ENCODE peak calls at places on chromosome 12, in seven cellular contexts. N is HuH-7.5; M is SK-MEL-5; W is stomach; K is fibroblast of lung; D is HS-5; U is stimulated activated CD4-positive, alpha-beta T cell treated with anti-CD3 and anti-CD28 coated beads, Interleukin-15, amount 100 ng/mL, for 24 hours. L is an unnamed sample.

GRCh38 chr12:43406797-43407196 is 145.2 kb downstream of the ADAMTS20 start:
- DNase-seq in W (no peak), D (no peak), N (no peak), M (no peak), K (no peak), U (no peak), L (no peak)

GRCh38 chr12:101839324-101840283 is 8.8 kb upstream of the GNPTAB start:
- DNase-seq in M (peak), K (peak), W (peak), D (no peak), U (peak), N (no peak), L (no peak)

GRCh38 chr12:56874821-56875220 is 59.4 kb downstream of the SDR9C7 start:
- DNase-seq in D (no peak), W (no peak), M (no peak), N (no peak), K (no peak), U (no peak), L (no peak)

GRCh38 chr12:67137256-67137655 is 131.9 kb upstream of the CAND1 start:
- DNase-seq in U (no peak), K (peak), W (no peak), N (no peak), D (no peak), M (no peak), L (peak)

GRCh38 chr12:19572920-19573558 is 133.7 kb downstream of the AEBP2 start:
- DNase-seq in N (peak), M (peak), D (peak), K (peak), U (peak), W (no peak), L (no peak)

GRCh38 chr12:66235626-66236281 is 46.7 kb downstream of the IRAK3 start:
- DNase-seq in N (no peak), W (no peak), K (no peak), M (peak), U (no peak), D (no peak), L (no peak)

GRCh38 chr12:101719566-101719965 is 19.7 kb downstream of the SYCP3 start:
- DNase-seq in N (no peak), W (no peak), U (no peak), K (peak), M (no peak), D (no peak), L (no peak)

GRCh38 chr12:109600481-109600880 is 26.9 kb downstream of the MVK start:
- DNase-seq in N (no peak), K (no peak), M (no peak), W (no peak), U (no peak), D (no peak), L (no peak)

GRCh38 chr12:105378821-105379400 is 48.4 kb downstream of the C12orf75 start:
- DNase-seq in W (no peak), N (peak), K (no peak), D (no peak), U (no peak), M (peak), L (no peak)

GRCh38 chr12:18422849-18423248 is 161.5 kb downstream of the PIK3C2G start:
- DNase-seq in K (peak), U (no peak), M (no peak), W (no peak), D (no peak), N (no peak), L (no peak)

GRCh38 chr12:53543539-53543938 is 36.3 kb upstream of the NPFF start:
- DNase-seq in K (peak), W (peak), M (peak), U (peak), D (no peak), N (peak), L (no peak)

GRCh38 chr12:52036587-52037171 is 14.6 kb upstream of the NR4A1 start:
- DNase-seq in K (peak), W (peak), U (peak), N (peak), M (peak), D (no peak), L (no peak)

GRCh38 chr12:14935031-14935430 is 3.3 kb downstream of the ERP27 start:
- DNase-seq in N (no peak), K (no peak), U (no peak), W (no peak), M (no peak), D (no peak), L (no peak)

GRCh38 chr12:49945394-49946080 is 5.0 kb upstream of the AQP2 start:
- DNase-seq in U (peak), W (peak), N (peak), K (peak), M (peak), D (no peak), L (no peak)

GRCh38 chr12:12810507-12811143 is 2.5 kb upstream of the DDX47 start:
- DNase-seq in W (no peak), D (no peak), K (no peak), M (no peak), U (no peak), N (no peak), L (no peak)

GRCh38 chr12:97267803-97268202 is 194.8 kb upstream of the RMST start:
- DNase-seq in K (no peak), U (no peak), W (no peak), N (no peak), M (no peak), D (no peak), L (no peak)

GRCh38 chr12:96442906-96443305 is 42.7 kb upstream of the CDK17 start:
- DNase-seq in N (no peak), U (no peak), D (no peak), M (peak), W (no peak), K (no peak), L (no peak)

GRCh38 chr12:80708535-80709328 is 1.3 kb downstream of the MYF6 start:
- DNase-seq in K (peak), D (no peak), N (no peak), U (no peak), M (no peak), W (no peak), L (no peak)

GRCh38 chr12:53098354-53098981 is 1.0 kb downstream of the IGFBP6 start:
- DNase-seq in K (peak), W (peak), D (peak), U (peak), N (no peak), M (no peak), L (no peak)

GRCh38 chr12:25249951-25250738 is 584 bp downstream of the KRAS start:
- DNase-seq in D (no peak), N (peak), M (peak), K (peak), W (peak), U (peak), L (no peak)

GRCh38 chr12:48185181-48185919 is 1.9 kb downstream of the CCDC184 start:
- DNase-seq in K (no peak), W (no peak), N (no peak), M (no peak), U (no peak), D (no peak), L (no peak)